ENCODE peak calls at places on chromosomes 4 and X, in four cellular contexts. One of them, this sample, is unnamed.

GRCh38 chr4:43763029-43763610 is 685.5 kb downstream of the KCTD8 start:
- DNase-seq in WTC11: no peak
- DNase-seq in HepG2: no peak
- DNase-seq in GM12878: peak
- DNase-seq in this sample: no peak

GRCh38 chr4:26786916-26787315 is 73.7 kb upstream of the STIM2 start:
- DNase-seq in WTC11: no peak
- DNase-seq in HepG2: no peak
- DNase-seq in GM12878: no peak
- DNase-seq in this sample: no peak

GRCh38 chr4:41683321-41683720 is 65.2 kb downstream of the PHOX2B start:
- DNase-seq in HepG2: no peak
- DNase-seq in GM12878: no peak
- DNase-seq in WTC11: no peak
- DNase-seq in this sample: no peak

GRCh38 chr4:69984030-69984443 is 11.7 kb upstream of the STATH start:
- DNase-seq in HepG2: peak
- DNase-seq in WTC11: no peak
- DNase-seq in GM12878: no peak
- DNase-seq in this sample: no peak

GRCh38 chrX:3815896-3816664 is 102.6 kb upstream of the PRKX start:
- DNase-seq in GM12878: peak
- DNase-seq in WTC11: peak
- DNase-seq in HepG2: peak
- DNase-seq in this sample: peak

GRCh38 chr4:182832352-182833120 is 84.7 kb downstream of the DCTD start:
- DNase-seq in HepG2: peak
- DNase-seq in GM12878: no peak
- DNase-seq in WTC11: no peak
- DNase-seq in this sample: no peak

GRCh38 chrX:73447311-73447794 is 500 bp downstream of the CDX4 start:
- DNase-seq in GM12878: no peak
- DNase-seq in WTC11: peak
- DNase-seq in HepG2: no peak
- DNase-seq in this sample: no peak

GRCh38 chr4:142036795-142037583 is 400.6 kb downstream of the IL15 start:
- DNase-seq in HepG2: no peak
- DNase-seq in WTC11: no peak
- DNase-seq in GM12878: no peak
- DNase-seq in this sample: no peak

GRCh38 chr4:14897217-14897616 is 105.1 kb upstream of the CPEB2 start:
- DNase-seq in HepG2: no peak
- DNase-seq in WTC11: no peak
- DNase-seq in GM12878: no peak
- DNase-seq in this sample: no peak

GRCh38 chr4:159070742-159071141 is 32.1 kb upstream of the RAPGEF2 start:
- DNase-seq in GM12878: no peak
- DNase-seq in WTC11: no peak
- DNase-seq in HepG2: no peak
- DNase-seq in this sample: no peak

GRCh38 chr4:124964251-124964650 is 251.7 kb upstream of the ANKRD50 start:
- DNase-seq in HepG2: no peak
- DNase-seq in GM12878: no peak
- DNase-seq in WTC11: no peak
- DNase-seq in this sample: no peak

GRCh38 chr4:17562157-17562556 is 14.8 kb upstream of the LAP3 start:
- DNase-seq in WTC11: no peak
- DNase-seq in GM12878: no peak
- DNase-seq in HepG2: peak
- DNase-seq in this sample: peak

GRCh38 chrX:136910565-136911040 is 30.1 kb upstream of the RBMX start:
- DNase-seq in WTC11: no peak
- DNase-seq in HepG2: no peak
- DNase-seq in GM12878: no peak
- DNase-seq in this sample: no peak

GRCh38 chr4:9970399-9971011 is 50.8 kb downstream of the SLC2A9 start:
- DNase-seq in WTC11: no peak
- DNase-seq in HepG2: no peak
- DNase-seq in GM12878: peak
- DNase-seq in this sample: no peak

GRCh38 chr4:138005486-138005885 is 236.7 kb downstream of the SLC7A11 start:
- DNase-seq in GM12878: no peak
- DNase-seq in HepG2: no peak
- DNase-seq in WTC11: no peak
- DNase-seq in this sample: no peak

GRCh38 chr4:140344621-140345020 is 28.8 kb upstream of the SCOC start:
- DNase-seq in HepG2: no peak
- DNase-seq in WTC11: no peak
- DNase-seq in GM12878: no peak
- DNase-seq in this sample: no peak

GRCh38 chrX:67693928-67694327 is 150.1 kb downstream of the AR start:
- DNase-seq in GM12878: no peak
- DNase-seq in HepG2: no peak
- DNase-seq in WTC11: no peak
- DNase-seq in this sample: no peak

DNA sequence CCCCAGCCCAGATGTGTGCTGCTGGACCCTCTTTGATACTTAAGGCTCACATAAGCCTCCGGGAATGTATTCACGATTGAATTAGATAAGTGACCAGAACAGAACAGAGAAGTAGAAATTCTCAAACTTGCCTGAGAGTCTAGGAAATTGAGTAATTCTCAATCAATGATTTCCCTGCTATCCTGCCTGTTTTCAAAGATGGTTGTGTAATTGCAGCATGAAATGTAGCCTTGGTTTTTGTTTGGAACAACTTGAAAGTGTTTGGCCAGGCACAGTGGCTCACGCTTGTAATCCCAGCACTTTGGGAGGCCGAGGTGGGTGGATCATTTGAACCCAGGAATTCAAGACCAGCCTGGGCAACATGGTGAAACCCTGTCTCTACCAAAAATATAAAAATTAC is 41.2 kb downstream of the TNIP2 start:
- DNase-seq in HepG2: no peak
- DNase-seq in WTC11: no peak
- DNase-seq in GM12878: no peak
- DNase-seq in this sample: no peak
- TF ChIP-seq CREM in HepG2: no peak
- TF ChIP-seq CREM in WTC11: no peak
- TF ChIP-seq CREM in GM12878: no peak
- TF ChIP-seq CREM in this sample: no peak

DNA sequence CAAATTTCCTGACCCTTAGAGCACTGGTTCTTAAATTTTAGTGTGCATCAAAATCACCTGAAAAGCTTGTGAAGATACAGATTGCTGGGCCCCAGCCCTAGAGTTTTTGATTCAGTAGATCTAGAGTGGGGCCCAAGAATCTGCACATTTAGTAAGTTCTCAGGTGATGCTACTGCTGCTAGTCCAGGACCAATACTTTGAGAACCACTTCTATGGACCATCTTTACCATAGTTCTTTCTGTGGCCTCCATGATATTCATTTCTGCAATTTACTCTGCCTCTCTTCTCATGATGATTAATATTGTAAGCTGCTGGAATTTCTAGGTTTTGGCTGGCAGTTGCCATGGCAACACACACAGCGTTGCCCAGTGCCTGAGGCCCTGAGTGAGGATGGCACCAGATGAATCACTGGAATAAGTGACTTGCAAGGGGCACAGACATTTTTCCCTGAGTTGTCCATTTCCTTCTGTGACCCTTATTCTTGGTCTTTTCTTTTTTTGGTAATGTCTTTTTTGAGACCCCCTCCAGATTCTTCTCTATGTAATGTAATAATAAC is 83.6 kb downstream of the PPP1R2C start:
- DNase-seq in WTC11: no peak
- DNase-seq in HepG2: no peak
- DNase-seq in GM12878: no peak
- DNase-seq in this sample: no peak
- TF ChIP-seq CREM in WTC11: no peak
- TF ChIP-seq CREM in HepG2: no peak
- TF ChIP-seq CREM in GM12878: no peak
- TF ChIP-seq CREM in this sample: no peak

DNA sequence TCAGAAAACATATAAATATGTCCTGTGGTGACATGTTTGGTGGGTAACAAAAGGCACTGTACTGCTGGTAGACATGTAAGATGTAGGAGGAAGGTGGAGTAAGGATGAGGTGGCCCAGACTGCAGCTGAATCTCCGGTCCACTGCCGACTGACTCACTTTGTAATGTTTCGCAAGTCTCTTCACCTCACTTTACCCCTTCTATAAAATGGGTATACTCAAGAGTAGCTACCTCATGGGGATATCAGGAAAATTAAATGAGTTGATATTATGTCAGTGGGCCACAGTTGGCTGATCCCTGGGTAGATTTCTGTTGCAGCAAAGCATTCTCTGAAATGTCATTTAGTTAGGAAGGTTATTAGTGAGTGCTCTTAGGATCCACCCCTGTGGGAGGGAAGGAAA is 22.1 kb downstream of the MRFAP1 start:
- DNase-seq in GM12878: no peak
- DNase-seq in WTC11: no peak
- DNase-seq in HepG2: no peak
- DNase-seq in this sample: no peak
- TF ChIP-seq CREM in GM12878: no peak
- TF ChIP-seq CREM in WTC11: no peak
- TF ChIP-seq CREM in HepG2: no peak
- TF ChIP-seq CREM in this sample: no peak

GRCh38 chr4:156792462-156793085 is 179.0 kb downstream of the PDGFC start:
- DNase-seq in GM12878: no peak
- DNase-seq in HepG2: peak
- DNase-seq in WTC11: no peak
- DNase-seq in this sample: no peak

GRCh38 chr4:156794863-156795262 is 176.7 kb downstream of the PDGFC start:
- DNase-seq in HepG2: no peak
- DNase-seq in GM12878: no peak
- DNase-seq in WTC11: no peak
- DNase-seq in this sample: no peak

GRCh38 chr4:156788782-156789181 is 182.8 kb downstream of the PDGFC start:
- DNase-seq in HepG2: no peak
- DNase-seq in GM12878: no peak
- DNase-seq in WTC11: no peak
- DNase-seq in this sample: no peak

GRCh38 chr4:156786713-156787112 is 184.9 kb downstream of the PDGFC start:
- DNase-seq in HepG2: no peak
- DNase-seq in GM12878: no peak
- DNase-seq in WTC11: no peak
- DNase-seq in this sample: no peak

DNA sequence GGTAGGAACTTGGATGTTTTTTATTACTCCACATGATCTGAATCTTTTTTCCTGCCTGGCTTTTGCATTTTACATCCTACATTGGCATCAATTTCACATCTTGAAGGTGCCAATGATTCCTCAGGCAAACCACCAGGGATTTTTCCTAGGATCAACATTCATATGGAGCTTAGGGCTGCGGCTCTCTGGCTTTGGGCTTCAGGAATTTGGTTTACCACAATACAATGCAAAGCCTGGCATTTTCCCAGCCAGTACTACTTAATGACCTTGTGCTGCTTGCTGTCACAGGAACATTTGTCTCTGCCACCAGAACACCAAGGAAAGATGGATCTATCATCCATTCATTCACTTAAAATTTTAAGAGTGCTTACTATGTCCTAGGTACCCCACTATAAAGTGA is 180.7 kb downstream of the PDGFC start:
- DNase-seq in WTC11: no peak
- DNase-seq in GM12878: no peak
- DNase-seq in HepG2: peak
- DNase-seq in this sample: no peak
- TF ChIP-seq CREM in WTC11: no peak
- TF ChIP-seq CREM in GM12878: no peak
- TF ChIP-seq CREM in HepG2: no peak
- TF ChIP-seq CREM in this sample: no peak

GRCh38 chrX:101291204-101291603 is at the start of gene TAF7L:
- DNase-seq in HepG2: no peak
- DNase-seq in WTC11: no peak
- DNase-seq in GM12878: no peak
- DNase-seq in this sample: no peak
- TF ChIP-seq CREM in HepG2: no peak
- TF ChIP-seq CREM in WTC11: no peak
- TF ChIP-seq CREM in GM12878: no peak
- TF ChIP-seq CREM in this sample: no peak

DNA sequence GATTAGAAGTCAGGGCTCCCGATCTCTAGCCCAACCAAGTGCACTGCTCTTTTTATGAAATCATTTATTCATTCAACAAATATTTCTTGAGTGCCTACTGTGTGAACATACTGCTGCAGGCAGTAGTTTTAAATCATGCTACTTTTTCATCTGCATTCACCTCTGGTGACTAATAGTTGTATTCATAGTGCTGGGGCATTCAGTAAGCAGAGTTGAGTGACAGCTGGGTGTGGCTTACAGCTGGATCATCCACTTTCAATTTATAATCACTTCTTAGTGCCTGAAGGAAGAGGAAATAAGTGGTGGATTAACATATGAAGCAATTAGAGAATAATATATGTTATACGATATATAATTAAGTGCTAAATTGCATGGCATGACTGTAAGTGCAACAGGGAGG is 94.0 kb upstream of the HPRT1 start:
- DNase-seq in HepG2: no peak
- DNase-seq in WTC11: no peak
- DNase-seq in GM12878: no peak
- DNase-seq in this sample: no peak
- TF ChIP-seq CREM in HepG2: no peak
- TF ChIP-seq CREM in WTC11: no peak
- TF ChIP-seq CREM in GM12878: no peak
- TF ChIP-seq CREM in this sample: no peak